ENCODE peak calls at places on chromosome 1, in nine cellular contexts. One of them, this sample, is unnamed.

GRCh38 chr1:219585837-219586465 is 27.0 kb downstream of the ZC3H11B start:
- DNase-seq in Peyer's patch: no peak
- DNase-seq in prostate gland: no peak
- DNase-seq in body of pancreas: no peak
- DNase-seq in upper lobe of right lung: no peak
- DNase-seq in left ventricle myocardium inferior: no peak
- DNase-seq in SJCRH30: peak; percentile 53
- DNase-seq in keratinocyte: no peak
- DNase-seq in naive thymus-derived CD4-positive, alpha-beta T cell: no peak
- DNase-seq in this sample: no peak

GRCh38 chr1:66916320-66916719 is 8.3 kb downstream of the DNAI4 start:
- DNase-seq in naive thymus-derived CD4-positive, alpha-beta T cell: no peak
- DNase-seq in left ventricle myocardium inferior: no peak
- DNase-seq in prostate gland: no peak
- DNase-seq in body of pancreas: no peak
- DNase-seq in SJCRH30: no peak
- DNase-seq in upper lobe of right lung: no peak
- DNase-seq in keratinocyte: no peak
- DNase-seq in Peyer's patch: no peak
- DNase-seq in this sample: no peak

GRCh38 chr1:50333595-50333974 is 89.7 kb downstream of the DMRTA2 start:
- DNase-seq in SJCRH30: no peak
- DNase-seq in upper lobe of right lung: peak; percentile 79
- DNase-seq in naive thymus-derived CD4-positive, alpha-beta T cell: peak; percentile 26
- DNase-seq in prostate gland: no peak
- DNase-seq in keratinocyte: no peak
- DNase-seq in body of pancreas: peak; percentile 62
- DNase-seq in Peyer's patch: peak; percentile 81
- DNase-seq in left ventricle myocardium inferior: peak; percentile 52
- DNase-seq in this sample: peak; percentile 31

GRCh38 chr1:234205966-234206365 is 167.3 kb upstream of the COA6 start:
- DNase-seq in keratinocyte: no peak
- DNase-seq in left ventricle myocardium inferior: no peak
- DNase-seq in prostate gland: no peak
- DNase-seq in SJCRH30: no peak
- DNase-seq in upper lobe of right lung: no peak
- DNase-seq in Peyer's patch: no peak
- DNase-seq in naive thymus-derived CD4-positive, alpha-beta T cell: no peak
- DNase-seq in body of pancreas: no peak
- DNase-seq in this sample: no peak

GRCh38 chr1:91120421-91120820 is 98.6 kb upstream of the ZNF644 start:
- DNase-seq in upper lobe of right lung: no peak
- DNase-seq in left ventricle myocardium inferior: no peak
- DNase-seq in body of pancreas: no peak
- DNase-seq in naive thymus-derived CD4-positive, alpha-beta T cell: no peak
- DNase-seq in prostate gland: no peak
- DNase-seq in Peyer's patch: no peak
- DNase-seq in SJCRH30: no peak
- DNase-seq in keratinocyte: no peak
- DNase-seq in this sample: no peak

GRCh38 chr1:36366091-36366661 is 19.5 kb downstream of the STK40 start:
- DNase-seq in body of pancreas: peak; percentile 51
- DNase-seq in prostate gland: no peak
- DNase-seq in left ventricle myocardium inferior: peak; percentile 53
- DNase-seq in upper lobe of right lung: no peak
- DNase-seq in keratinocyte: no peak
- DNase-seq in SJCRH30: peak; percentile 97
- DNase-seq in Peyer's patch: no peak
- DNase-seq in naive thymus-derived CD4-positive, alpha-beta T cell: peak; percentile 82
- DNase-seq in this sample: peak; percentile 70

GRCh38 chr1:163055005-163055404 is 14.2 kb upstream of the RGS4 start:
- DNase-seq in SJCRH30: no peak
- DNase-seq in keratinocyte: no peak
- DNase-seq in body of pancreas: no peak
- DNase-seq in upper lobe of right lung: no peak
- DNase-seq in left ventricle myocardium inferior: no peak
- DNase-seq in naive thymus-derived CD4-positive, alpha-beta T cell: no peak
- DNase-seq in Peyer's patch: no peak
- DNase-seq in prostate gland: no peak
- DNase-seq in this sample: no peak

GRCh38 chr1:53699981-53700380 is 39.0 kb downstream of the GLIS1 start:
- DNase-seq in upper lobe of right lung: no peak
- DNase-seq in body of pancreas: no peak
- DNase-seq in Peyer's patch: peak; percentile 21
- DNase-seq in SJCRH30: no peak
- DNase-seq in prostate gland: no peak
- DNase-seq in keratinocyte: no peak
- DNase-seq in naive thymus-derived CD4-positive, alpha-beta T cell: no peak
- DNase-seq in left ventricle myocardium inferior: no peak
- DNase-seq in this sample: no peak

GRCh38 chr1:34696230-34696629 is 58.6 kb upstream of the GJB5 start:
- DNase-seq in prostate gland: no peak
- DNase-seq in naive thymus-derived CD4-positive, alpha-beta T cell: no peak
- DNase-seq in Peyer's patch: no peak
- DNase-seq in keratinocyte: peak; percentile 17
- DNase-seq in SJCRH30: no peak
- DNase-seq in upper lobe of right lung: no peak
- DNase-seq in body of pancreas: no peak
- DNase-seq in left ventricle myocardium inferior: no peak
- DNase-seq in this sample: no peak

GRCh38 chr1:247115141-247115510 is 11.0 kb upstream of the ZNF669 start:
- DNase-seq in naive thymus-derived CD4-positive, alpha-beta T cell: no peak
- DNase-seq in SJCRH30: no peak
- DNase-seq in prostate gland: no peak
- DNase-seq in upper lobe of right lung: no peak
- DNase-seq in left ventricle myocardium inferior: no peak
- DNase-seq in keratinocyte: no peak
- DNase-seq in Peyer's patch: no peak
- DNase-seq in body of pancreas: no peak
- DNase-seq in this sample: no peak

GRCh38 chr1:185938396-185938795 is 204.2 kb downstream of the HMCN1 start:
- DNase-seq in keratinocyte: no peak
- DNase-seq in Peyer's patch: no peak
- DNase-seq in body of pancreas: no peak
- DNase-seq in left ventricle myocardium inferior: no peak
- DNase-seq in SJCRH30: peak; percentile 69
- DNase-seq in naive thymus-derived CD4-positive, alpha-beta T cell: no peak
- DNase-seq in prostate gland: no peak
- DNase-seq in upper lobe of right lung: no peak
- DNase-seq in this sample: no peak

GRCh38 chr1:214823311-214824117 is 220.5 kb downstream of the CENPF start:
- DNase-seq in Peyer's patch: no peak
- DNase-seq in prostate gland: no peak
- DNase-seq in naive thymus-derived CD4-positive, alpha-beta T cell: no peak
- DNase-seq in body of pancreas: no peak
- DNase-seq in upper lobe of right lung: no peak
- DNase-seq in SJCRH30: peak; percentile 40
- DNase-seq in keratinocyte: no peak
- DNase-seq in left ventricle myocardium inferior: no peak
- DNase-seq in this sample: no peak

GRCh38 chr1:67307251-67308060 is at the start of gene IL12RB2:
- DNase-seq in prostate gland: no peak
- DNase-seq in left ventricle myocardium inferior: peak; percentile 20
- DNase-seq in naive thymus-derived CD4-positive, alpha-beta T cell: peak; percentile 18
- DNase-seq in upper lobe of right lung: peak; percentile 63
- DNase-seq in SJCRH30: no peak
- DNase-seq in keratinocyte: no peak
- DNase-seq in body of pancreas: peak; percentile 57
- DNase-seq in Peyer's patch: peak; percentile 47
- DNase-seq in this sample: peak; percentile 26

GRCh38 chr1:1627261-1627841 is 4.6 kb upstream of the MMP23B start:
- DNase-seq in naive thymus-derived CD4-positive, alpha-beta T cell: no peak
- DNase-seq in SJCRH30: no peak
- DNase-seq in left ventricle myocardium inferior: no peak
- DNase-seq in upper lobe of right lung: no peak
- DNase-seq in body of pancreas: no peak
- DNase-seq in prostate gland: no peak
- DNase-seq in Peyer's patch: peak; percentile 84
- DNase-seq in keratinocyte: no peak
- DNase-seq in this sample: no peak

GRCh38 chr1:37739222-37739621 is 25.7 kb downstream of the EPHA10 start:
- DNase-seq in SJCRH30: no peak
- DNase-seq in keratinocyte: peak; percentile 66
- DNase-seq in naive thymus-derived CD4-positive, alpha-beta T cell: no peak
- DNase-seq in Peyer's patch: no peak
- DNase-seq in prostate gland: no peak
- DNase-seq in left ventricle myocardium inferior: no peak
- DNase-seq in body of pancreas: peak; percentile 80
- DNase-seq in upper lobe of right lung: no peak
- DNase-seq in this sample: no peak

GRCh38 chr1:40435471-40435870 is 14.8 kb upstream of the ZFP69B start:
- DNase-seq in upper lobe of right lung: no peak
- DNase-seq in SJCRH30: no peak
- DNase-seq in prostate gland: no peak
- DNase-seq in body of pancreas: no peak
- DNase-seq in left ventricle myocardium inferior: no peak
- DNase-seq in Peyer's patch: no peak
- DNase-seq in naive thymus-derived CD4-positive, alpha-beta T cell: no peak
- DNase-seq in keratinocyte: no peak
- DNase-seq in this sample: no peak

GRCh38 chr1:150972417-150972940 is 2.2 kb downstream of the CERS2 start:
- DNase-seq in Peyer's patch: no peak
- DNase-seq in prostate gland: peak; percentile 24
- DNase-seq in SJCRH30: no peak
- DNase-seq in naive thymus-derived CD4-positive, alpha-beta T cell: no peak
- DNase-seq in keratinocyte: no peak
- DNase-seq in left ventricle myocardium inferior: no peak
- DNase-seq in upper lobe of right lung: no peak
- DNase-seq in body of pancreas: peak; percentile 42
- DNase-seq in this sample: no peak

GRCh38 chr1:97457446-97458089 is 463.3 kb downstream of the DPYD start:
- DNase-seq in keratinocyte: no peak
- DNase-seq in body of pancreas: no peak
- DNase-seq in SJCRH30: no peak
- DNase-seq in Peyer's patch: no peak
- DNase-seq in left ventricle myocardium inferior: no peak
- DNase-seq in naive thymus-derived CD4-positive, alpha-beta T cell: no peak
- DNase-seq in upper lobe of right lung: no peak
- DNase-seq in prostate gland: no peak
- DNase-seq in this sample: no peak

GRCh38 chr1:70327306-70328076 is 27.0 kb downstream of the ANKRD13C start:
- DNase-seq in upper lobe of right lung: no peak
- DNase-seq in naive thymus-derived CD4-positive, alpha-beta T cell: no peak
- DNase-seq in left ventricle myocardium inferior: no peak
- DNase-seq in SJCRH30: no peak
- DNase-seq in Peyer's patch: no peak
- DNase-seq in prostate gland: no peak
- DNase-seq in body of pancreas: no peak
- DNase-seq in keratinocyte: no peak
- DNase-seq in this sample: no peak

DNA sequence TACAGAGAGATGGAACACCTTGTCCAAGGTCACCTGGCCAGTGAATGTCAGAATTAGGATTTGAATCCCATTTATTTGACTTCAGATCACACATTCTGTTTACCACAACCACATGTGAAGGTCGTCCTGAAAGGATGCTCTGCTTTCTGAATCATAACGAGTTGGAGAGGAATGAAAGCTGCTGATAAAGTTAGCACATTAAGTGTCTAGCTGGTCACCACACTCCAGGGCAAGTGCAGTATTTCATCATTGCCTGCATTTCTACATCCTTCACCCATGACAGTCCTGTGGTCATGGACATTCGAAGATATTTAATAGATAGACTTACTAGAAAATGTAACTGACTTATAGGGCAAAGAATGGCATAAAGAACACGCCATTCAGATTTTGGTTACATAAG is 52.7 kb upstream of the ST6GALNAC3 start:
- DNase-seq in left ventricle myocardium inferior: no peak
- DNase-seq in body of pancreas: no peak
- DNase-seq in naive thymus-derived CD4-positive, alpha-beta T cell: no peak
- DNase-seq in prostate gland: no peak
- DNase-seq in Peyer's patch: no peak
- DNase-seq in upper lobe of right lung: no peak
- DNase-seq in keratinocyte: no peak
- DNase-seq in SJCRH30: no peak
- DNase-seq in this sample: no peak
- H3K27ac ChIP-seq in left ventricle myocardium inferior: no peak overlapping the region
- H3K27ac ChIP-seq in body of pancreas: no peak overlapping the region
- H3K27ac ChIP-seq in naive thymus-derived CD4-positive, alpha-beta T cell: no peak overlapping the region
- H3K27ac ChIP-seq in prostate gland: no peak overlapping the region
- H3K27ac ChIP-seq in Peyer's patch: no peak overlapping the region
- H3K27ac ChIP-seq in upper lobe of right lung: no peak overlapping the region
- H3K27ac ChIP-seq in keratinocyte: no peak overlapping the region
- H3K27ac ChIP-seq in SJCRH30: no peak overlapping the region
- H3K27ac ChIP-seq in this sample: no peak overlapping the region

GRCh38 chr1:89552481-89553194 is 28.0 kb downstream of the LRRC8B start:
- DNase-seq in prostate gland: peak; percentile 36
- DNase-seq in left ventricle myocardium inferior: no peak
- DNase-seq in upper lobe of right lung: no peak
- DNase-seq in body of pancreas: peak; percentile 44
- DNase-seq in SJCRH30: no peak
- DNase-seq in keratinocyte: no peak
- DNase-seq in Peyer's patch: no peak
- DNase-seq in naive thymus-derived CD4-positive, alpha-beta T cell: peak; percentile 12
- DNase-seq in this sample: no peak
- H3K4me3 ChIP-seq in prostate gland: peak overlapping the region; percentile 3
- H3K4me3 ChIP-seq in left ventricle myocardium inferior: peak overlapping the region; percentile 22
- H3K4me3 ChIP-seq in upper lobe of right lung: peak overlapping the region; percentile 34
- H3K4me3 ChIP-seq in body of pancreas: no peak overlapping the region
- H3K4me3 ChIP-seq in SJCRH30: no peak overlapping the region
- H3K4me3 ChIP-seq in keratinocyte: no peak overlapping the region
- H3K4me3 ChIP-seq in Peyer's patch: no peak overlapping the region
- H3K4me3 ChIP-seq in naive thymus-derived CD4-positive, alpha-beta T cell: peak overlapping the region; percentile 40
- H3K4me3 ChIP-seq in this sample: no peak overlapping the region

DNA sequence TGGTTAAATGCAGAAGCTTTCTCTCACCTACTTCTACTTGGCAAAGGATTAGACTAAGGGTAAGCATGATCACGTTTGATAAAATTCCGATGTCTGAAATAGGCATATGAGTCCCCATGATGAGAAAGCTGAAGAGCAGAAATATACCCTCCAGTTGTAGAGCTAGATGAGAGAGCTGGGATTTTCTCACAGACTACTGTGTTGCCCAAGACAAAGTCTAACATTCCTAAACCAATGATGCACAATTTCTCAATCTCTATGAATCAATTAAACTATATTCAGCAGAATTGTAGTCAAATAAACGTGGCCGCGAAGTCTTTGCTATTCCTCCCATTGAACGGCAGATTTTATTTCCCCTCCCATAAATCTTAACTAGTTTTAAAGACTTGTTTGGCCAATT is 699.2 kb downstream of the KCNT2 start:
- DNase-seq in Peyer's patch: no peak
- DNase-seq in left ventricle myocardium inferior: no peak
- DNase-seq in upper lobe of right lung: no peak
- DNase-seq in naive thymus-derived CD4-positive, alpha-beta T cell: no peak
- DNase-seq in SJCRH30: no peak
- DNase-seq in body of pancreas: no peak
- DNase-seq in prostate gland: no peak
- DNase-seq in keratinocyte: no peak
- DNase-seq in this sample: no peak
- H3K4me1 ChIP-seq in Peyer's patch: no peaks in the 10 kb centered on the region
- H3K4me1 ChIP-seq in left ventricle myocardium inferior: no peaks in the 10 kb centered on the region
- H3K4me1 ChIP-seq in upper lobe of right lung: no peaks in the 10 kb centered on the region
- H3K4me1 ChIP-seq in naive thymus-derived CD4-positive, alpha-beta T cell: no peaks in the 10 kb centered on the region
- H3K4me1 ChIP-seq in SJCRH30: no peaks in the 10 kb centered on the region
- H3K4me1 ChIP-seq in body of pancreas: no peaks in the 10 kb centered on the region
- H3K4me1 ChIP-seq in prostate gland: no peaks in the 10 kb centered on the region
- H3K4me1 ChIP-seq in keratinocyte: peaks cover 13% of the 10 kb centered on the region
- H3K4me1 ChIP-seq in this sample: no peaks in the 10 kb centered on the region

DNA sequence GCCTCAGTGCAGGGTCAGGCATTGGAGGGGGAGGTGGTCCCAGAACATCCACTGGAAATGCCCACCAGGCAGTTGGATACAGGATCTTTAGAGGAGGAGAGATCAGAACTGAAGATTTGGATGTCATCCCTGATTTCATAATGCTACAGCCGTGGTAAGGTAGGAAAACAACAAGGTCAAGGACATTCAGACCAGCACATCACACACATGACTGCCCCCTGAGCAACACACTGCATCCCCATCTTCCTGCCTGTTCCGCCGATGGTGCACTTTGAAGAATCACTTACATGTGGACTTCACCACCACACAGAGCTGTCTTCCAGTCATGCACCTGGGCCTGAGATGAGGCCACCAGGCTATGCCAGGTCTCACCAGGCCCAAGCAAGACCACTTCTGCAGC is 16.7 kb downstream of the KIAA1614 start:
- DNase-seq in Peyer's patch: no peak
- DNase-seq in upper lobe of right lung: no peak
- DNase-seq in prostate gland: no peak
- DNase-seq in SJCRH30: no peak
- DNase-seq in body of pancreas: no peak
- DNase-seq in naive thymus-derived CD4-positive, alpha-beta T cell: no peak
- DNase-seq in keratinocyte: no peak
- DNase-seq in left ventricle myocardium inferior: no peak
- DNase-seq in this sample: no peak
- H3K27ac ChIP-seq in Peyer's patch: no peak overlapping the region
- H3K27ac ChIP-seq in upper lobe of right lung: no peak overlapping the region
- H3K27ac ChIP-seq in prostate gland: no peak overlapping the region
- H3K27ac ChIP-seq in SJCRH30: no peak overlapping the region
- H3K27ac ChIP-seq in body of pancreas: no peak overlapping the region
- H3K27ac ChIP-seq in naive thymus-derived CD4-positive, alpha-beta T cell: no peak overlapping the region
- H3K27ac ChIP-seq in keratinocyte: no peak overlapping the region
- H3K27ac ChIP-seq in left ventricle myocardium inferior: no peak overlapping the region
- H3K27ac ChIP-seq in this sample: no peak overlapping the region

This sample was measured in CD4-positive, alpha-beta memory T cell.